ENCODE peak calls at places on chromosomes 12 and 14, in nine cellular contexts. One of them, this sample, is unnamed.

GRCh38 chr12:113246478-113247122 is 25.3 kb downstream of the TPCN1 start:
- DNase-seq in T-helper 1 cell: no peak
- DNase-seq in central memory CD4-positive, alpha-beta T cell: no peak
- DNase-seq in stimulated activated CD8-positive, alpha-beta memory T cell treated with anti-CD3 and anti-CD28 coated beads, Interleukin-4, amount 100 ng/mL, for 1 hour: no peak
- DNase-seq in hypothalamus: no peak
- DNase-seq in CD8-positive, alpha-beta memory T cell: no peak
- DNase-seq in ureter: no peak
- DNase-seq in H7: peak; percentile 64
- DNase-seq in substantia nigra: no peak
- DNase-seq in this sample: no peak

GRCh38 chr14:92026548-92027190 is 13.2 kb downstream of the TRIP11 start:
- DNase-seq in T-helper 1 cell: no peak
- DNase-seq in central memory CD4-positive, alpha-beta T cell: no peak
- DNase-seq in stimulated activated CD8-positive, alpha-beta memory T cell treated with anti-CD3 and anti-CD28 coated beads, Interleukin-4, amount 100 ng/mL, for 1 hour: no peak
- DNase-seq in hypothalamus: no peak
- DNase-seq in CD8-positive, alpha-beta memory T cell: no peak
- DNase-seq in ureter: no peak
- DNase-seq in H7: no peak
- DNase-seq in substantia nigra: no peak
- DNase-seq in this sample: no peak

GRCh38 chr12:23169012-23170003 is 544.3 kb downstream of the ETNK1 start:
- DNase-seq in T-helper 1 cell: no peak
- DNase-seq in central memory CD4-positive, alpha-beta T cell: no peak
- DNase-seq in stimulated activated CD8-positive, alpha-beta memory T cell treated with anti-CD3 and anti-CD28 coated beads, Interleukin-4, amount 100 ng/mL, for 1 hour: no peak
- DNase-seq in hypothalamus: no peak
- DNase-seq in CD8-positive, alpha-beta memory T cell: no peak
- DNase-seq in ureter: no peak
- DNase-seq in H7: no peak
- DNase-seq in substantia nigra: no peak
- DNase-seq in this sample: no peak

GRCh38 chr12:6607751-6608591 is 792 bp upstream of the CHD4 start:
- DNase-seq in T-helper 1 cell: peak; percentile 60
- DNase-seq in central memory CD4-positive, alpha-beta T cell: peak; percentile 79
- DNase-seq in stimulated activated CD8-positive, alpha-beta memory T cell treated with anti-CD3 and anti-CD28 coated beads, Interleukin-4, amount 100 ng/mL, for 1 hour: peak; percentile 47
- DNase-seq in hypothalamus: no peak
- DNase-seq in CD8-positive, alpha-beta memory T cell: peak; percentile 60
- DNase-seq in ureter: peak; percentile 79
- DNase-seq in H7: peak; percentile 66
- DNase-seq in substantia nigra: no peak
- DNase-seq in this sample: peak; percentile 66

GRCh38 chr12:56565510-56566101 is 44.0 kb downstream of the RBMS2 start:
- DNase-seq in T-helper 1 cell: no peak
- DNase-seq in central memory CD4-positive, alpha-beta T cell: no peak
- DNase-seq in stimulated activated CD8-positive, alpha-beta memory T cell treated with anti-CD3 and anti-CD28 coated beads, Interleukin-4, amount 100 ng/mL, for 1 hour: peak; percentile 8
- DNase-seq in hypothalamus: no peak
- DNase-seq in CD8-positive, alpha-beta memory T cell: no peak
- DNase-seq in ureter: peak; percentile 69
- DNase-seq in H7: peak; percentile 68
- DNase-seq in substantia nigra: no peak
- DNase-seq in this sample: no peak

GRCh38 chr12:49969027-49969426 is 3.7 kb upstream of the AQP6 start:
- DNase-seq in T-helper 1 cell: no peak
- DNase-seq in central memory CD4-positive, alpha-beta T cell: no peak
- DNase-seq in stimulated activated CD8-positive, alpha-beta memory T cell treated with anti-CD3 and anti-CD28 coated beads, Interleukin-4, amount 100 ng/mL, for 1 hour: no peak
- DNase-seq in hypothalamus: peak; percentile 56
- DNase-seq in CD8-positive, alpha-beta memory T cell: no peak
- DNase-seq in ureter: no peak
- DNase-seq in H7: peak; percentile 19
- DNase-seq in substantia nigra: peak; percentile 44
- DNase-seq in this sample: peak; percentile 65

GRCh38 chr14:60094306-60094897 is 2.7 kb downstream of the PCNX4 start:
- DNase-seq in T-helper 1 cell: no peak
- DNase-seq in central memory CD4-positive, alpha-beta T cell: no peak
- DNase-seq in stimulated activated CD8-positive, alpha-beta memory T cell treated with anti-CD3 and anti-CD28 coated beads, Interleukin-4, amount 100 ng/mL, for 1 hour: no peak
- DNase-seq in hypothalamus: no peak
- DNase-seq in CD8-positive, alpha-beta memory T cell: no peak
- DNase-seq in ureter: no peak
- DNase-seq in H7: no peak
- DNase-seq in substantia nigra: no peak
- DNase-seq in this sample: no peak

GRCh38 chr12:50257226-50258166 is 25.8 kb downstream of the LIMA1 start:
- DNase-seq in T-helper 1 cell: no peak
- DNase-seq in central memory CD4-positive, alpha-beta T cell: no peak
- DNase-seq in stimulated activated CD8-positive, alpha-beta memory T cell treated with anti-CD3 and anti-CD28 coated beads, Interleukin-4, amount 100 ng/mL, for 1 hour: no peak
- DNase-seq in hypothalamus: no peak
- DNase-seq in CD8-positive, alpha-beta memory T cell: no peak
- DNase-seq in ureter: no peak
- DNase-seq in H7: no peak
- DNase-seq in substantia nigra: no peak
- DNase-seq in this sample: no peak

GRCh38 chr12:64825143-64826011 is 930 bp downstream of the TBC1D30 start:
- DNase-seq in T-helper 1 cell: no peak
- DNase-seq in central memory CD4-positive, alpha-beta T cell: no peak
- DNase-seq in stimulated activated CD8-positive, alpha-beta memory T cell treated with anti-CD3 and anti-CD28 coated beads, Interleukin-4, amount 100 ng/mL, for 1 hour: no peak
- DNase-seq in hypothalamus: no peak
- DNase-seq in CD8-positive, alpha-beta memory T cell: no peak
- DNase-seq in ureter: no peak
- DNase-seq in H7: peak; percentile 63
- DNase-seq in substantia nigra: no peak
- DNase-seq in this sample: peak; percentile 34

GRCh38 chr14:105092124-105092911 is 27.1 kb upstream of the GPR132 start:
- DNase-seq in T-helper 1 cell: no peak
- DNase-seq in central memory CD4-positive, alpha-beta T cell: no peak
- DNase-seq in stimulated activated CD8-positive, alpha-beta memory T cell treated with anti-CD3 and anti-CD28 coated beads, Interleukin-4, amount 100 ng/mL, for 1 hour: no peak
- DNase-seq in hypothalamus: no peak
- DNase-seq in CD8-positive, alpha-beta memory T cell: no peak
- DNase-seq in ureter: peak; percentile 60
- DNase-seq in H7: peak; percentile 76
- DNase-seq in substantia nigra: no peak
- DNase-seq in this sample: no peak

GRCh38 chr14:81529391-81529790 is 4.3 kb downstream of the SEL1L start:
- DNase-seq in T-helper 1 cell: no peak
- DNase-seq in central memory CD4-positive, alpha-beta T cell: no peak
- DNase-seq in stimulated activated CD8-positive, alpha-beta memory T cell treated with anti-CD3 and anti-CD28 coated beads, Interleukin-4, amount 100 ng/mL, for 1 hour: no peak
- DNase-seq in hypothalamus: no peak
- DNase-seq in CD8-positive, alpha-beta memory T cell: no peak
- DNase-seq in ureter: no peak
- DNase-seq in H7: no peak
- DNase-seq in substantia nigra: no peak
- DNase-seq in this sample: no peak

GRCh38 chr14:96204151-96205058 is at the start of gene BDKRB2:
- DNase-seq in T-helper 1 cell: no peak
- DNase-seq in central memory CD4-positive, alpha-beta T cell: no peak
- DNase-seq in stimulated activated CD8-positive, alpha-beta memory T cell treated with anti-CD3 and anti-CD28 coated beads, Interleukin-4, amount 100 ng/mL, for 1 hour: no peak
- DNase-seq in hypothalamus: peak; percentile 47
- DNase-seq in CD8-positive, alpha-beta memory T cell: no peak
- DNase-seq in ureter: peak; percentile 73
- DNase-seq in H7: peak; percentile 94
- DNase-seq in substantia nigra: peak; percentile 11
- DNase-seq in this sample: peak; percentile 64

GRCh38 chr12:85951823-85952222 is 77.7 kb downstream of the NTS start:
- DNase-seq in T-helper 1 cell: no peak
- DNase-seq in central memory CD4-positive, alpha-beta T cell: no peak
- DNase-seq in stimulated activated CD8-positive, alpha-beta memory T cell treated with anti-CD3 and anti-CD28 coated beads, Interleukin-4, amount 100 ng/mL, for 1 hour: no peak
- DNase-seq in hypothalamus: no peak
- DNase-seq in CD8-positive, alpha-beta memory T cell: no peak
- DNase-seq in ureter: no peak
- DNase-seq in H7: no peak
- DNase-seq in substantia nigra: no peak
- DNase-seq in this sample: no peak

GRCh38 chr14:64209428-64210165 is 84.6 kb downstream of the ESR2 start:
- DNase-seq in T-helper 1 cell: no peak
- DNase-seq in central memory CD4-positive, alpha-beta T cell: no peak
- DNase-seq in stimulated activated CD8-positive, alpha-beta memory T cell treated with anti-CD3 and anti-CD28 coated beads, Interleukin-4, amount 100 ng/mL, for 1 hour: no peak
- DNase-seq in hypothalamus: no peak
- DNase-seq in CD8-positive, alpha-beta memory T cell: no peak
- DNase-seq in ureter: peak; percentile 55
- DNase-seq in H7: no peak
- DNase-seq in substantia nigra: no peak
- DNase-seq in this sample: peak; percentile 38

This sample was measured in head of caudate nucleus.